ENCODE peak calls at places on chromosomes 6 and 20, in nine cellular contexts. W is colonic mucosa; L is NCI-H774; Q is NCI-H2029; T is adrenal gland; X is stimulated activated CD8-positive, alpha-beta memory T cell treated with anti-CD3 and anti-CD28 coated beads, Interleukin-7, amount 100 ng/mL, for 1 hour; C is T follicular helper cell; P is kidney epithelial cell; H is effector CD4-positive, alpha-beta T cell. I is an unnamed sample.
A peak's percentile ranks its signal among the peaks of the same experiment; 100 is the strongest.

GRCh38 chr6:161212902-161213301 is 61.0 kb downstream of the AGPAT4 start:
- DNase-seq in W (no peak), L (no peak), Q (no peak), T (no peak), X (no peak), C (no peak), P (no peak), H (no peak), I (no peak)

GRCh38 chr6:104540743-104541142 is 319.0 kb downstream of the HACE1 start:
- DNase-seq in W (no peak), L (no peak), Q (no peak), T (no peak), X (no peak), C (no peak), P (no peak), H (no peak), I (no peak)

GRCh38 chr6:149963212-149963461 is 606 bp upstream of the ULBP1 start:
- DNase-seq in W (peak; percentile 31), L (peak; percentile 64), Q (no peak), T (peak; percentile 21), X (no peak), C (no peak), P (peak; percentile 41), H (no peak), I (peak; percentile 36)

GRCh38 chr6:20688710-20689500 is 154.6 kb downstream of the CDKAL1 start:
- DNase-seq in W (no peak), L (peak; percentile 24), Q (peak; percentile 39), T (no peak), X (no peak), C (no peak), P (peak; percentile 14), H (no peak), I (no peak)

GRCh38 chr6:7505196-7505699 is 36.2 kb upstream of the DSP start:
- DNase-seq in W (peak; percentile 85), L (peak; percentile 48), Q (peak; percentile 93), T (peak; percentile 62), X (no peak), C (no peak), P (peak; percentile 99), H (no peak), I (no peak)

GRCh38 chr20:17875106-17875980 is 93.3 kb downstream of the SNX5 start:
- DNase-seq in W (peak; percentile 99), L (no peak), Q (no peak), T (peak; percentile 88), X (no peak), C (no peak), P (no peak), H (no peak), I (no peak)

GRCh38 chr6:128807577-128807976 is 75.4 kb upstream of the LAMA2 start:
- DNase-seq in W (no peak), L (no peak), Q (no peak), T (no peak), X (no peak), C (no peak), P (peak; percentile 21), H (no peak), I (no peak)

GRCh38 chr6:128822271-128822670 is 60.7 kb upstream of the LAMA2 start:
- DNase-seq in W (no peak), L (no peak), Q (no peak), T (no peak), X (no peak), C (no peak), P (no peak), H (no peak), I (no peak)

GRCh38 chr6:6725834-6726194 is 137.3 kb downstream of the LY86 start:
- DNase-seq in W (no peak), L (no peak), Q (no peak), T (no peak), X (no peak), C (no peak), P (no peak), H (no peak), I (no peak)

GRCh38 chr6:91824346-91824745 is 1237.5 kb upstream of the MAP3K7 start:
- DNase-seq in W (no peak), L (no peak), Q (no peak), T (no peak), X (no peak), C (no peak), P (no peak), H (no peak), I (no peak)

GRCh38 chr6:111620168-111620567 is 14.5 kb upstream of the TRAF3IP2 start:
- DNase-seq in W (peak; percentile 68), L (no peak), Q (no peak), T (no peak), X (no peak), C (no peak), P (no peak), H (no peak), I (no peak)

GRCh38 chr6:36829919-36830544 is 9.2 kb downstream of the CPNE5 start:
- DNase-seq in W (peak; percentile 78), L (no peak), Q (peak; percentile 90), T (peak; percentile 68), X (no peak), C (no peak), P (no peak), H (no peak), I (no peak)

GRCh38 chr20:16351415-16351814 is 221.8 kb downstream of the KIF16B start:
- DNase-seq in W (no peak), L (peak; percentile 69), Q (no peak), T (no peak), X (no peak), C (no peak), P (no peak), H (no peak), I (no peak)

GRCh38 chr20:16434087-16434664 is 139.1 kb downstream of the KIF16B start:
- DNase-seq in W (peak; percentile 59), L (no peak), Q (no peak), T (peak; percentile 29), X (peak; percentile 8), C (peak; percentile 3), P (no peak), H (peak; percentile 3), I (no peak)

GRCh38 chr20:61868466-61869090 is 197.1 kb downstream of the TAF4 start:
- DNase-seq in W (no peak), L (no peak), Q (no peak), T (no peak), X (no peak), C (no peak), P (no peak), H (no peak), I (no peak)

GRCh38 chr6:70312165-70312564 is 9.3 kb upstream of the COL9A1 start:
- DNase-seq in W (no peak), L (no peak), Q (no peak), T (no peak), X (no peak), C (no peak), P (peak; percentile 95), H (no peak), I (no peak)

GRCh38 chr20:1505361-1505760 is 14.1 kb upstream of the SIRPB2 start:
- DNase-seq in W (no peak), L (no peak), Q (no peak), T (no peak), X (no peak), C (no peak), P (no peak), H (no peak), I (no peak)

I was measured in central memory CD4-positive, alpha-beta T cell.